ENCODE peak calls at places on chromosomes 4 and X, in eight cellular contexts. Y, K, L, N, J, W, E and M are unnamed samples.

GRCh38 chr4:13541720-13542576 is 2.4 kb downstream of the NKX3-2 start:
- DNase-seq in K (peak), Y (peak), W (no peak), J (no peak), L (peak), N (no peak), E (no peak), M (peak)

GRCh38 chr4:42398448-42399355 is 1.4 kb downstream of the SHISA3 start:
- DNase-seq in N (no peak), E (no peak), Y (no peak), K (no peak), J (no peak), L (no peak), W (no peak), M (peak)

GRCh38 chr4:8412288-8412687 is 28.2 kb downstream of the ACOX3 start:
- DNase-seq in L (no peak), N (no peak), Y (no peak), W (no peak), E (no peak), J (no peak), K (no peak), M (no peak)

GRCh38 chr4:123481034-123481433 is 84.4 kb downstream of the SPRY1 start:
- DNase-seq in L (peak), N (no peak), K (no peak), E (no peak), W (no peak), J (no peak), Y (no peak), M (no peak)

GRCh38 chr4:138910914-138911336 is 104.7 kb upstream of the NOCT start:
- DNase-seq in Y (peak), E (peak), W (peak), K (peak), J (peak), N (no peak), L (peak), M (no peak)

GRCh38 chr4:156559346-156559745 is 412.3 kb downstream of the PDGFC start:
- DNase-seq in W (no peak), E (no peak), K (no peak), J (no peak), Y (no peak), N (no peak), L (no peak), M (no peak)

GRCh38 chrX:26999634-27000033 is 463.5 kb downstream of the PPP4R3C start:
- DNase-seq in Y (no peak), W (no peak), K (no peak), L (no peak), J (no peak), N (no peak), E (no peak), M (no peak)

GRCh38 chr4:149638073-149638472 is 177.6 kb downstream of the IQCM start:
- DNase-seq in N (no peak), J (no peak), K (no peak), W (no peak), Y (no peak), L (no peak), E (no peak), M (peak)

GRCh38 chr4:145541266-145541770 is 59.7 kb downstream of the SMAD1 start:
- DNase-seq in E (no peak), J (no peak), K (no peak), N (no peak), W (peak), L (no peak), Y (no peak), M (no peak)

GRCh38 chr4:17624821-17625220 is 10.4 kb downstream of the MED28 start:
- DNase-seq in J (no peak), L (no peak), E (no peak), K (no peak), N (no peak), Y (no peak), W (no peak), M (no peak)

GRCh38 chr4:186029731-186030421 is 39.1 kb upstream of the TLR3 start:
- DNase-seq in N (no peak), W (no peak), L (no peak), Y (no peak), K (peak), E (no peak), J (peak), M (peak)

GRCh38 chr4:82372502-82372873 is 1.3 kb downstream of the HNRNPD start:
- DNase-seq in L (peak), K (peak), J (peak), W (peak), E (peak), N (peak), Y (peak), M (no peak)

GRCh38 chrX:108020631-108021030 is 24.2 kb upstream of the VSIG1 start:
- DNase-seq in J (no peak), E (no peak), K (no peak), Y (no peak), W (no peak), N (no peak), L (no peak), M (no peak)

GRCh38 chr4:184343400-184344177 is 125.9 kb upstream of the ENPP6 start:
- DNase-seq in K (peak), Y (peak), E (peak), N (peak), W (peak), L (peak), J (peak), M (peak)